ENCODE peak calls at places on chromosomes 5 and 9, in seven cellular contexts. One of them, this sample, is unnamed.

GRCh38 chr9:37550781-37551180 is 25.4 kb downstream of the FBXO10 start:
- DNase-seq in NCI-H510A treated with DMSO at 0.1 percent for 48 hours: no peak
- DNase-seq in left lobe of liver: no peak
- DNase-seq in activated naive CD4-positive, alpha-beta T cell: no peak
- DNase-seq in spleen: no peak
- DNase-seq in heart left ventricle: no peak
- DNase-seq in activated T-cell treated with anti-CD3 and anti-CD28 coated beads for 1 hour: no peak
- DNase-seq in this sample: no peak

GRCh38 chr5:102815560-102816324 is 60.6 kb downstream of the PAM start:
- DNase-seq in spleen: no peak
- DNase-seq in heart left ventricle: no peak
- DNase-seq in activated naive CD4-positive, alpha-beta T cell: no peak
- DNase-seq in left lobe of liver: no peak
- DNase-seq in activated T-cell treated with anti-CD3 and anti-CD28 coated beads for 1 hour: no peak
- DNase-seq in NCI-H510A treated with DMSO at 0.1 percent for 48 hours: peak
- DNase-seq in this sample: no peak

GRCh38 chr5:94614156-94614805 is 4.1 kb downstream of the KIAA0825 start:
- DNase-seq in spleen: no peak
- DNase-seq in left lobe of liver: no peak
- DNase-seq in activated naive CD4-positive, alpha-beta T cell: no peak
- DNase-seq in heart left ventricle: no peak
- DNase-seq in activated T-cell treated with anti-CD3 and anti-CD28 coated beads for 1 hour: no peak
- DNase-seq in NCI-H510A treated with DMSO at 0.1 percent for 48 hours: no peak
- DNase-seq in this sample: no peak

GRCh38 chr5:135398160-135398854 is 724 bp downstream of the MACROH2A1 start:
- DNase-seq in activated naive CD4-positive, alpha-beta T cell: peak
- DNase-seq in activated T-cell treated with anti-CD3 and anti-CD28 coated beads for 1 hour: no peak
- DNase-seq in heart left ventricle: peak
- DNase-seq in spleen: peak
- DNase-seq in left lobe of liver: peak
- DNase-seq in NCI-H510A treated with DMSO at 0.1 percent for 48 hours: peak
- DNase-seq in this sample: no peak

GRCh38 chr5:14250778-14251711 is 107.9 kb downstream of the TRIO start:
- DNase-seq in left lobe of liver: no peak
- DNase-seq in NCI-H510A treated with DMSO at 0.1 percent for 48 hours: no peak
- DNase-seq in activated T-cell treated with anti-CD3 and anti-CD28 coated beads for 1 hour: no peak
- DNase-seq in spleen: no peak
- DNase-seq in heart left ventricle: peak
- DNase-seq in activated naive CD4-positive, alpha-beta T cell: no peak
- DNase-seq in this sample: no peak

GRCh38 chr5:139100825-139101224 is 97.3 kb downstream of the SIL1 start:
- DNase-seq in activated naive CD4-positive, alpha-beta T cell: no peak
- DNase-seq in activated T-cell treated with anti-CD3 and anti-CD28 coated beads for 1 hour: no peak
- DNase-seq in left lobe of liver: no peak
- DNase-seq in heart left ventricle: no peak
- DNase-seq in NCI-H510A treated with DMSO at 0.1 percent for 48 hours: peak
- DNase-seq in spleen: no peak
- DNase-seq in this sample: no peak

GRCh38 chr9:137665697-137666504 is 47.1 kb downstream of the EHMT1 start:
- DNase-seq in activated T-cell treated with anti-CD3 and anti-CD28 coated beads for 1 hour: no peak
- DNase-seq in left lobe of liver: no peak
- DNase-seq in activated naive CD4-positive, alpha-beta T cell: no peak
- DNase-seq in NCI-H510A treated with DMSO at 0.1 percent for 48 hours: no peak
- DNase-seq in heart left ventricle: no peak
- DNase-seq in spleen: peak
- DNase-seq in this sample: no peak

GRCh38 chr5:78806544-78806943 is 158.0 kb upstream of the LHFPL2 start:
- DNase-seq in activated T-cell treated with anti-CD3 and anti-CD28 coated beads for 1 hour: no peak
- DNase-seq in left lobe of liver: no peak
- DNase-seq in heart left ventricle: no peak
- DNase-seq in activated naive CD4-positive, alpha-beta T cell: no peak
- DNase-seq in NCI-H510A treated with DMSO at 0.1 percent for 48 hours: no peak
- DNase-seq in spleen: no peak
- DNase-seq in this sample: no peak

GRCh38 chr9:36902861-36903524 is 131.1 kb downstream of the PAX5 start:
- DNase-seq in activated T-cell treated with anti-CD3 and anti-CD28 coated beads for 1 hour: no peak
- DNase-seq in spleen: no peak
- DNase-seq in activated naive CD4-positive, alpha-beta T cell: no peak
- DNase-seq in left lobe of liver: no peak
- DNase-seq in heart left ventricle: no peak
- DNase-seq in NCI-H510A treated with DMSO at 0.1 percent for 48 hours: no peak
- DNase-seq in this sample: no peak

GRCh38 chr9:134551657-134552348 is 89.8 kb upstream of the COL5A1 start:
- DNase-seq in activated T-cell treated with anti-CD3 and anti-CD28 coated beads for 1 hour: no peak
- DNase-seq in activated naive CD4-positive, alpha-beta T cell: no peak
- DNase-seq in spleen: peak
- DNase-seq in left lobe of liver: no peak
- DNase-seq in NCI-H510A treated with DMSO at 0.1 percent for 48 hours: no peak
- DNase-seq in heart left ventricle: peak
- DNase-seq in this sample: no peak

GRCh38 chr5:36040651-36041536 is 25.8 kb downstream of the UGT3A2 start:
- DNase-seq in heart left ventricle: no peak
- DNase-seq in spleen: no peak
- DNase-seq in activated naive CD4-positive, alpha-beta T cell: no peak
- DNase-seq in activated T-cell treated with anti-CD3 and anti-CD28 coated beads for 1 hour: no peak
- DNase-seq in left lobe of liver: no peak
- DNase-seq in NCI-H510A treated with DMSO at 0.1 percent for 48 hours: peak
- DNase-seq in this sample: no peak

GRCh38 chr5:140312067-140312790 is 9.3 kb upstream of the PFDN1 start:
- DNase-seq in activated T-cell treated with anti-CD3 and anti-CD28 coated beads for 1 hour: no peak
- DNase-seq in left lobe of liver: no peak
- DNase-seq in activated naive CD4-positive, alpha-beta T cell: no peak
- DNase-seq in NCI-H510A treated with DMSO at 0.1 percent for 48 hours: no peak
- DNase-seq in spleen: no peak
- DNase-seq in heart left ventricle: peak
- DNase-seq in this sample: no peak

GRCh38 chr5:74916831-74917710 is 50.9 kb upstream of the FAM169A start:
- DNase-seq in heart left ventricle: no peak
- DNase-seq in left lobe of liver: no peak
- DNase-seq in NCI-H510A treated with DMSO at 0.1 percent for 48 hours: no peak
- DNase-seq in activated naive CD4-positive, alpha-beta T cell: no peak
- DNase-seq in spleen: no peak
- DNase-seq in activated T-cell treated with anti-CD3 and anti-CD28 coated beads for 1 hour: no peak
- DNase-seq in this sample: no peak

GRCh38 chr9:136051568-136052432 is 43.3 kb downstream of the NACC2 start:
- DNase-seq in activated T-cell treated with anti-CD3 and anti-CD28 coated beads for 1 hour: no peak
- DNase-seq in heart left ventricle: peak
- DNase-seq in left lobe of liver: peak
- DNase-seq in spleen: peak
- DNase-seq in activated naive CD4-positive, alpha-beta T cell: no peak
- DNase-seq in NCI-H510A treated with DMSO at 0.1 percent for 48 hours: peak
- DNase-seq in this sample: peak

GRCh38 chr9:14062449-14063187 is 251.3 kb downstream of the NFIB start:
- DNase-seq in left lobe of liver: no peak
- DNase-seq in heart left ventricle: no peak
- DNase-seq in activated naive CD4-positive, alpha-beta T cell: no peak
- DNase-seq in NCI-H510A treated with DMSO at 0.1 percent for 48 hours: peak
- DNase-seq in activated T-cell treated with anti-CD3 and anti-CD28 coated beads for 1 hour: no peak
- DNase-seq in spleen: no peak
- DNase-seq in this sample: no peak

GRCh38 chr9:3467593-3468219 is 58.1 kb downstream of the RFX3 start:
- DNase-seq in NCI-H510A treated with DMSO at 0.1 percent for 48 hours: peak
- DNase-seq in activated naive CD4-positive, alpha-beta T cell: peak
- DNase-seq in heart left ventricle: peak
- DNase-seq in activated T-cell treated with anti-CD3 and anti-CD28 coated beads for 1 hour: peak
- DNase-seq in left lobe of liver: peak
- DNase-seq in spleen: peak
- DNase-seq in this sample: no peak

GRCh38 chr9:93682155-93682968 is 106.0 kb downstream of the PHF2 start:
- DNase-seq in left lobe of liver: peak
- DNase-seq in activated naive CD4-positive, alpha-beta T cell: peak
- DNase-seq in activated T-cell treated with anti-CD3 and anti-CD28 coated beads for 1 hour: peak
- DNase-seq in NCI-H510A treated with DMSO at 0.1 percent for 48 hours: peak
- DNase-seq in spleen: peak
- DNase-seq in heart left ventricle: peak
- DNase-seq in this sample: peak

GRCh38 chr5:92952243-92952642 is 628.8 kb downstream of the NR2F1-AS1 start:
- DNase-seq in left lobe of liver: no peak
- DNase-seq in spleen: no peak
- DNase-seq in activated T-cell treated with anti-CD3 and anti-CD28 coated beads for 1 hour: no peak
- DNase-seq in NCI-H510A treated with DMSO at 0.1 percent for 48 hours: no peak
- DNase-seq in activated naive CD4-positive, alpha-beta T cell: no peak
- DNase-seq in heart left ventricle: no peak
- DNase-seq in this sample: no peak

GRCh38 chr5:140336388-140336787 is 10.0 kb downstream of the HBEGF start:
- DNase-seq in NCI-H510A treated with DMSO at 0.1 percent for 48 hours: no peak
- DNase-seq in heart left ventricle: peak
- DNase-seq in left lobe of liver: peak
- DNase-seq in activated naive CD4-positive, alpha-beta T cell: no peak
- DNase-seq in spleen: peak
- DNase-seq in activated T-cell treated with anti-CD3 and anti-CD28 coated beads for 1 hour: no peak
- DNase-seq in this sample: no peak

GRCh38 chr9:4932681-4933080 is 52.4 kb upstream of the JAK2 start:
- DNase-seq in spleen: no peak
- DNase-seq in activated naive CD4-positive, alpha-beta T cell: no peak
- DNase-seq in heart left ventricle: no peak
- DNase-seq in left lobe of liver: no peak
- DNase-seq in NCI-H510A treated with DMSO at 0.1 percent for 48 hours: no peak
- DNase-seq in activated T-cell treated with anti-CD3 and anti-CD28 coated beads for 1 hour: no peak
- DNase-seq in this sample: no peak

GRCh38 chr9:137127301-137128157 is 11.4 kb upstream of the GRIN1 start:
- DNase-seq in activated T-cell treated with anti-CD3 and anti-CD28 coated beads for 1 hour: no peak
- DNase-seq in left lobe of liver: no peak
- DNase-seq in spleen: no peak
- DNase-seq in activated naive CD4-positive, alpha-beta T cell: no peak
- DNase-seq in heart left ventricle: no peak
- DNase-seq in NCI-H510A treated with DMSO at 0.1 percent for 48 hours: no peak
- DNase-seq in this sample: no peak

GRCh38 chr5:17401509-17402290 is 96.3 kb upstream of the TAF11L2 start:
- DNase-seq in spleen: no peak
- DNase-seq in activated naive CD4-positive, alpha-beta T cell: no peak
- DNase-seq in NCI-H510A treated with DMSO at 0.1 percent for 48 hours: no peak
- DNase-seq in heart left ventricle: no peak
- DNase-seq in left lobe of liver: no peak
- DNase-seq in activated T-cell treated with anti-CD3 and anti-CD28 coated beads for 1 hour: no peak
- DNase-seq in this sample: no peak

GRCh38 chr5:155726267-155726666 is 600.7 kb upstream of the SGCD start:
- DNase-seq in NCI-H510A treated with DMSO at 0.1 percent for 48 hours: no peak
- DNase-seq in activated naive CD4-positive, alpha-beta T cell: no peak
- DNase-seq in heart left ventricle: no peak
- DNase-seq in activated T-cell treated with anti-CD3 and anti-CD28 coated beads for 1 hour: no peak
- DNase-seq in left lobe of liver: no peak
- DNase-seq in spleen: no peak
- DNase-seq in this sample: no peak

GRCh38 chr5:173056783-173057061 is 570 bp downstream of the CREBRF start:
- DNase-seq in activated T-cell treated with anti-CD3 and anti-CD28 coated beads for 1 hour: peak
- DNase-seq in activated naive CD4-positive, alpha-beta T cell: peak
- DNase-seq in left lobe of liver: no peak
- DNase-seq in spleen: no peak
- DNase-seq in NCI-H510A treated with DMSO at 0.1 percent for 48 hours: no peak
- DNase-seq in heart left ventricle: no peak
- DNase-seq in this sample: no peak

GRCh38 chr5:67493676-67494075 is 297.1 kb upstream of the CD180 start:
- DNase-seq in left lobe of liver: peak
- DNase-seq in heart left ventricle: peak
- DNase-seq in activated naive CD4-positive, alpha-beta T cell: no peak
- DNase-seq in activated T-cell treated with anti-CD3 and anti-CD28 coated beads for 1 hour: no peak
- DNase-seq in NCI-H510A treated with DMSO at 0.1 percent for 48 hours: peak
- DNase-seq in spleen: no peak
- DNase-seq in this sample: no peak

GRCh38 chr9:69918317-69918716 is 97.7 kb downstream of the CFAP95 start:
- DNase-seq in activated naive CD4-positive, alpha-beta T cell: no peak
- DNase-seq in NCI-H510A treated with DMSO at 0.1 percent for 48 hours: no peak
- DNase-seq in spleen: no peak
- DNase-seq in left lobe of liver: no peak
- DNase-seq in activated T-cell treated with anti-CD3 and anti-CD28 coated beads for 1 hour: no peak
- DNase-seq in heart left ventricle: no peak
- DNase-seq in this sample: no peak

GRCh38 chr9:72586388-72587160 is 65.2 kb downstream of the TMC1 start:
- DNase-seq in activated naive CD4-positive, alpha-beta T cell: no peak
- DNase-seq in NCI-H510A treated with DMSO at 0.1 percent for 48 hours: peak
- DNase-seq in activated T-cell treated with anti-CD3 and anti-CD28 coated beads for 1 hour: no peak
- DNase-seq in left lobe of liver: no peak
- DNase-seq in spleen: no peak
- DNase-seq in heart left ventricle: no peak
- DNase-seq in this sample: peak

GRCh38 chr9:31412081-31412480 is 972.4 kb upstream of the ACO1 start:
- DNase-seq in left lobe of liver: no peak
- DNase-seq in heart left ventricle: no peak
- DNase-seq in activated T-cell treated with anti-CD3 and anti-CD28 coated beads for 1 hour: no peak
- DNase-seq in spleen: no peak
- DNase-seq in activated naive CD4-positive, alpha-beta T cell: no peak
- DNase-seq in NCI-H510A treated with DMSO at 0.1 percent for 48 hours: no peak
- DNase-seq in this sample: no peak

GRCh38 chr5:100550531-100551036 is 15.4 kb downstream of the FAM174A start:
- DNase-seq in spleen: no peak
- DNase-seq in left lobe of liver: no peak
- DNase-seq in activated naive CD4-positive, alpha-beta T cell: no peak
- DNase-seq in activated T-cell treated with anti-CD3 and anti-CD28 coated beads for 1 hour: no peak
- DNase-seq in NCI-H510A treated with DMSO at 0.1 percent for 48 hours: no peak
- DNase-seq in heart left ventricle: no peak
- DNase-seq in this sample: no peak

This sample was measured in RWPE2.